ENCODE peak calls at places on chromosomes 1 and 21, in nine cellular contexts. W is colonic mucosa; F is RWPE2; Q is WTC11; V is K562; H is bronchial epithelial cell; J is CD4-positive, alpha-beta T cell; P is SK-N-SH; X is GM23338. E is an unnamed sample.

GRCh38 chr1:183903101-183903500 is 98.2 kb downstream of the RGL1 start:
- DNase-seq in X (no peak), W (no peak), V (no peak), J (no peak), H (no peak), P (no peak), Q (no peak), F (no peak), E (no peak)

GRCh38 chr21:17925900-17926299 is 106.7 kb upstream of the C21orf91 start:
- DNase-seq in F (no peak), V (no peak), P (no peak), Q (no peak), W (no peak), J (no peak), H (peak), X (peak), E (no peak)

GRCh38 chr1:91889717-91890459 is 3.9 kb upstream of the TGFBR3 start:
- DNase-seq in H (peak), F (no peak), J (peak), P (no peak), X (no peak), V (no peak), Q (no peak), W (no peak), E (no peak)

GRCh38 chr1:96722161-96722908 is 751 bp downstream of the PTBP2 start:
- DNase-seq in Q (peak), W (peak), X (peak), J (peak), F (peak), P (peak), H (peak), V (peak), E (no peak)

GRCh38 chr1:77802026-77802425 is 22.6 kb downstream of the MIGA1 start:
- DNase-seq in F (no peak), J (no peak), H (no peak), X (no peak), V (no peak), W (no peak), P (no peak), Q (no peak), E (no peak)

GRCh38 chr1:113931456-113931855 is 2.3 kb downstream of the HIPK1 start:
- DNase-seq in Q (no peak), P (no peak), X (no peak), V (no peak), W (no peak), F (no peak), J (no peak), H (peak), E (no peak)

GRCh38 chr1:212247179-212247721 is 38.0 kb upstream of the PPP2R5A start:
- DNase-seq in H (peak), V (peak), X (no peak), W (no peak), P (no peak), Q (no peak), J (no peak), F (no peak), E (no peak)

GRCh38 chr1:184945034-184945433 is 29.3 kb downstream of the NIBAN1 start:
- DNase-seq in W (no peak), H (peak), P (no peak), X (no peak), J (no peak), V (no peak), Q (no peak), F (no peak), E (no peak)

GRCh38 chr1:232950919-232951579 is 638 bp downstream of the NTPCR start:
- DNase-seq in V (peak), J (peak), F (no peak), Q (no peak), P (peak), W (peak), H (peak), X (peak), E (no peak)

GRCh38 chr1:227947425-227947677 is 381 bp downstream of the WNT9A start:
- DNase-seq in J (no peak), F (peak), X (no peak), H (no peak), W (peak), V (no peak), P (no peak), Q (no peak), E (peak)

GRCh38 chr1:93437976-93438605 is 9.8 kb upstream of the FNBP1L start:
- DNase-seq in P (peak), Q (no peak), W (no peak), H (peak), X (peak), F (no peak), V (peak), J (no peak), E (no peak)

GRCh38 chr1:180975551-180975950 is 47.1 kb downstream of the STX6 start:
- DNase-seq in F (no peak), X (no peak), Q (no peak), J (no peak), V (no peak), W (no peak), P (no peak), H (no peak), E (no peak)

GRCh38 chr1:221174598-221174997 is 295.4 kb downstream of the HLX start:
- DNase-seq in X (peak), P (no peak), F (no peak), J (no peak), Q (peak), H (no peak), W (no peak), V (no peak), E (no peak)

GRCh38 chr21:19507682-19508260 is 1104.2 kb upstream of the TMPRSS15 start:
- DNase-seq in V (peak), H (no peak), Q (no peak), P (peak), W (no peak), F (no peak), J (no peak), X (peak), E (no peak)

GRCh38 chr1:9539829-9540550 is 725 bp downstream of the SLC25A33 start:
- DNase-seq in P (peak), W (peak), H (peak), X (peak), Q (peak), J (peak), V (peak), F (no peak), E (no peak)

GRCh38 chr1:91745649-91746383 is 140.1 kb downstream of the TGFBR3 start:
- DNase-seq in X (no peak), W (no peak), P (no peak), Q (no peak), F (no peak), V (no peak), J (no peak), H (peak), E (no peak)

GRCh38 chr1:53890522-53890941 is 935 bp upstream of the YIPF1 start:
- DNase-seq in V (no peak), H (peak), P (no peak), X (no peak), W (no peak), Q (no peak), J (no peak), F (no peak), E (no peak)

GRCh38 chr1:42815938-42816599 is 853 bp upstream of the ERMAP start:
- DNase-seq in J (no peak), H (peak), Q (no peak), V (no peak), F (no peak), X (no peak), P (no peak), W (no peak), E (no peak)

GRCh38 chr1:109482796-109483638 is 688 bp upstream of the ATXN7L2 start:
- DNase-seq in J (peak), H (no peak), Q (peak), P (peak), V (peak), F (no peak), W (no peak), X (peak), E (no peak)

GRCh38 chr1:155451199-155451598 is 111.4 kb downstream of the ASH1L start:
- DNase-seq in X (no peak), F (no peak), V (no peak), P (no peak), J (no peak), H (no peak), Q (no peak), W (no peak), E (no peak)

GRCh38 chr1:8873506-8874229 is 4.8 kb downstream of the ENO1 start:
- DNase-seq in H (peak), P (no peak), W (peak), X (peak), F (peak), Q (peak), V (peak), J (peak), E (no peak)

GRCh38 chr1:77469311-77469710 is 187.5 kb downstream of the AK5 start:
- DNase-seq in Q (no peak), F (no peak), X (no peak), W (no peak), J (no peak), P (no peak), H (peak), V (no peak), E (no peak)

GRCh38 chr1:54781023-54781723 is 16.9 kb upstream of the PARS2 start:
- DNase-seq in V (no peak), J (no peak), H (no peak), P (no peak), W (no peak), F (no peak), X (peak), Q (peak), E (no peak)

GRCh38 chr21:36646645-36647044 is 52.3 kb upstream of the SIM2 start:
- DNase-seq in Q (no peak), V (no peak), X (no peak), H (no peak), P (no peak), J (no peak), F (no peak), W (no peak), E (no peak)

GRCh38 chr1:26788836-26789611 is 1.3 kb downstream of the PIGV start:
- DNase-seq in W (peak), P (peak), H (peak), V (peak), J (peak), Q (peak), X (peak), F (peak), E (no peak)

GRCh38 chr1:35364732-35365131 is 96.2 kb downstream of the ZMYM4 start:
- DNase-seq in W (no peak), X (no peak), Q (no peak), F (no peak), P (no peak), J (no peak), V (no peak), H (no peak), E (no peak)

GRCh38 chr1:244181867-244182266 is 130.8 kb downstream of the ZBTB18 start:
- DNase-seq in V (no peak), X (no peak), J (no peak), P (no peak), F (no peak), H (no peak), W (no peak), Q (no peak), E (no peak)

GRCh38 chr1:119004129-119004527 is 16.0 kb upstream of the TBX15 start:
- DNase-seq in V (no peak), W (no peak), J (no peak), Q (no peak), H (no peak), F (no peak), X (no peak), P (no peak), E (no peak)

GRCh38 chr1:8202182-8202905 is 115.6 kb upstream of the SLC45A1 start:
- DNase-seq in J (no peak), X (peak), Q (no peak), W (peak), F (no peak), H (peak), V (peak), P (no peak), E (no peak)

GRCh38 chr21:28253378-28253777 is 739.3 kb downstream of the LTN1 start:
- DNase-seq in X (no peak), V (no peak), W (no peak), F (no peak), P (no peak), J (no peak), H (peak), Q (no peak), E (no peak)

GRCh38 chr21:36776981-36777617 is 78.2 kb downstream of the SIM2 start:
- DNase-seq in F (no peak), J (no peak), P (no peak), W (no peak), X (no peak), H (no peak), V (no peak), Q (no peak), E (no peak)

GRCh38 chr21:29741761-29742160 is 198.0 kb downstream of the GRIK1 start:
- DNase-seq in W (no peak), H (no peak), P (no peak), J (no peak), X (no peak), Q (no peak), F (no peak), V (no peak), E (no peak)

GRCh38 chr21:42567861-42568260 is 54.2 kb downstream of the SLC37A1 start:
- DNase-seq in Q (peak), F (no peak), H (no peak), P (no peak), V (no peak), W (no peak), J (no peak), X (no peak), E (no peak)

GRCh38 chr1:66351474-66351873 is 182.5 kb upstream of the SGIP1 start:
- DNase-seq in W (no peak), J (no peak), H (no peak), X (no peak), Q (no peak), V (no peak), P (no peak), F (no peak), E (no peak)

GRCh38 chr1:64111787-64112186 is 91.6 kb upstream of the UBE2U start:
- DNase-seq in H (peak), V (no peak), F (no peak), Q (no peak), P (no peak), W (no peak), J (no peak), X (no peak), E (no peak)

DNA sequence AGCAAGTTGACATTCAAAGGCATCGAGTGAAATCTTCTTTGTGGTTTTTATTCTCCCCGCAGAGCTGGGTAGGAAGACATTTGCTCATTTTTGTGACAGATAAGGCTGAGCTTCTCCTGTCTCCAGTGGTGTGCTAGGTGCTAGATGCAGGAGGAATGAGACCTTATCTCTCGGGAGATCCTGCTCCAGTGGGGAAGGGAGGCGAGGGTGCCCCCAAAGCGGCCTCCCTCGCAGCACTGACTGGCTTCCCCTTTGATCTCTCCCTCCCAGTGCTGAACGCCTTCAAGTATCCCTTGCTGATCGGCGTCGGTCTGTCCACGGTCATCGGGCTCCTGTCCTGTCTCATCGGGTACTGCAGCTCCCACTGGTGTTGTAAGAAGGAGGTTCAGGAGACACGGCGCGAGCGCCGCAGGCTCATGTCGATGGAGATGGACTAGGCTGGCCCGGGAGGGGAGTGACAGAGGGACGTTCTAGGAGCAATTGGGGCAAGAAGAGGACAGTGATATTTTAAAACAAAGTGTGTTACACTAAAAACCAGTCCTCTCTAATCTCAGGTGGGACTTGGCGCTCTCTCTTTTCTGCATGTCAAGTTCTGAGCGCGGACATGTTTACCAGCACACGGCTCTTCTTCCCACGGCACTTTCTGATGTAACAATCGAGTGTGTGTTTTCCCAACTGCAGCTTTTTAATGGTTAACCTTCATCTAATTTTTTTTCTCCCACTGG is 14.9 kb upstream of the CD101 start:
- DNase-seq in J (peak), H (no peak), V (peak), P (no peak), Q (peak), F (no peak), W (peak), X (peak), E (no peak)
- TF ChIP-seq CTCF in J (no peak), H (no peak), V (peak), P (no peak), Q (no peak), F (no peak), W (no peak), X (peak), E (no peak)

DNA sequence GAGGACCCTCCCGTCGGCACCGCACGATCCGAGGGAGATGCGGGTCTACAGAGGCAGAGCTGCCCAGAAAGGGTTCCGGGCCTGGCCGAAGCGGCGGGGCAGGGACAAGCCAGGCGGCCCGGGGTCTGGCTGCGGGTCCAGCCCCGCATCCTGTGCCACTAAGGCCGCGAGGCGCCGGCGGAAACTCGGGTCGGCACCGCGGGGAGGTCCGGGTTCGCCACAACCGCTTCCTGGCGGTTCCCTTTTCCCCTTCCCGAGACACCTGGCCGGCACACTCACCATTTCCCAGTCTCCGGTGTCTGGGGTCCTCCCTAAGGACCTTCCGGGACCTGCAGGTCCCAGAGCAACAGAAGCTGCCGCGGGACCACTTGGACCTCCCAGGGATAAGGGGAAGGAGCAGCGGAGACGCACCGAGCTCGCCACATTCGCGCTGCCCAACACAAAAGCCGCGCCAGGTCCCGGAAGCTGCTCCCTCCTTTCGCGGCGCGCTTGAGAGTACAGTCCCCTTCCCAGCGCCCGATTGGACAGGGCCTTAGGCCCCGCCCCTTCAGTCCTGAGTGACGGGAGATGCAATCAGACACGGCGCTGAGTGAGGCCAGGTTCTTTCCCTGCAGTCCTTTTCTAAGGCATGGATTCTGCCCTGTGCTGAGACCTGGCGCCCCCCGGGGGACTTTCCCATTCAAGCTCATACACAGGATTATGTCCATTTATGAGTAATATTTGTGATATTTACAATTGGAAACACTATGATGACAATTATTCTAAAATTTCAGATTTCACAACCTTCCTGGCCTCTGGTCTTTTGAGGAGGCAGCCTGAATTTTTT is at the start of gene ZNF670:
- DNase-seq in P (peak), H (peak), W (peak), V (peak), J (peak), Q (peak), X (peak), F (peak), E (peak)
- TF ChIP-seq CTCF in P (no peak), H (no peak), W (no peak), V (no peak), J (no peak), Q (no peak), X (peak), F (peak), E (peak)

GRCh38 chr1:39023140-39023539 is 3.0 kb upstream of the NDUFS5 start:
- DNase-seq in F (no peak), J (no peak), W (no peak), H (no peak), P (no peak), Q (no peak), X (no peak), V (no peak), E (no peak)
- TF ChIP-seq CTCF in F (no peak), J (no peak), W (no peak), H (no peak), P (no peak), Q (no peak), X (no peak), V (no peak), E (no peak)

GRCh38 chr1:204959374-204959773 is 83.6 kb upstream of the CNTN2 start:
- DNase-seq in F (no peak), P (no peak), J (no peak), X (no peak), W (no peak), H (no peak), Q (no peak), V (no peak), E (no peak)

GRCh38 chr1:204962742-204963632 is 80.0 kb upstream of the CNTN2 start:
- DNase-seq in F (no peak), Q (no peak), W (no peak), V (no peak), J (no peak), P (no peak), H (no peak), X (no peak), E (no peak)

GRCh38 chr1:204960306-204960984 is 82.6 kb upstream of the CNTN2 start:
- DNase-seq in X (no peak), Q (no peak), V (no peak), H (no peak), F (no peak), J (no peak), P (no peak), W (no peak), E (no peak)

GRCh38 chr1:204959836-204960235 is 83.2 kb upstream of the CNTN2 start:
- DNase-seq in J (no peak), H (no peak), V (no peak), W (no peak), F (no peak), Q (no peak), X (no peak), P (no peak), E (no peak)

GRCh38 chr1:204961765-204962419 is 81.1 kb upstream of the CNTN2 start:
- DNase-seq in X (peak), Q (no peak), P (no peak), F (no peak), H (no peak), J (no peak), W (no peak), V (no peak), E (no peak)
- TF ChIP-seq CTCF in X (peak), Q (no peak), P (no peak), F (no peak), H (no peak), J (no peak), W (no peak), V (no peak), E (no peak)

DNA sequence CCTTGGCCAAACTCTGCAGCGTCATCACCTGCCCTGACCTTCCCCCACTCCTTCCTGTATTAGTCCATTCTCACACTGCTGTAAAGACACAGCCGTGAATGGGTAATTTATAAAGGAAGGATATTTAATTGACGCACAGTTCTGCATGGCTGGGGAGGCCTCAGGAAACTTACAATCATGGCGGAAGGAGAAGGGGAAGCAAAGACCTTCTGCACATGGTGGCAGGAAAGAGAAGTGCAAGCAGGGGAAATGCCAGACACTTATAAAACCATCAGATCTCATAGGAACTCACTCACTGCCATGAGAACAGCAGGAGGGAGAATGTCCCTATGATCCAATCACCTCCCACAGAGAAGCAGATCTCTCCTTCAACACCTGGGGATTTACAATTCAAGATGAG is 408.5 kb downstream of the PTPRU start:
- DNase-seq in W (no peak), X (no peak), V (no peak), H (no peak), F (no peak), Q (no peak), P (no peak), J (no peak), E (no peak)
- TF ChIP-seq CTCF in W (no peak), X (no peak), V (no peak), H (no peak), F (no peak), Q (no peak), P (no peak), J (no peak), E (no peak)

GRCh38 chr1:101816262-101816661 is 180.5 kb downstream of the OLFM3 start:
- DNase-seq in Q (no peak), P (no peak), H (no peak), F (no peak), J (no peak), W (no peak), V (no peak), X (no peak), E (no peak)

GRCh38 chr1:101820080-101820479 is 176.6 kb downstream of the OLFM3 start:
- DNase-seq in J (no peak), Q (no peak), H (peak), W (no peak), X (peak), V (no peak), P (peak), F (no peak), E (no peak)
- TF ChIP-seq CTCF in J (no peak), Q (peak), H (peak), W (peak), X (peak), V (no peak), P (peak), F (peak), E (peak)

E was measured in chondrocyte.